ENCODE peak calls at places on chromosome 6, in eight cellular contexts. D is endodermal cell, V is ACHN, E is HFFc6, B is NB4, W is psoas muscle, A is ureter, J is GM12865. M is an unnamed sample.

GRCh38 chr6:149809798-149810197 is 54.4 kb downstream of the LRP11 start:
- DNase-seq in W (no peak), D (no peak), A (no peak), V (no peak), J (no peak), B (no peak), E (no peak), M (no peak)

GRCh38 chr6:797479-798077 is 104.6 kb upstream of the EXOC2 start:
- DNase-seq in B (peak; percentile 61), D (peak; percentile 73), V (peak; percentile 45), E (peak; percentile 51), J (peak; percentile 52), W (no peak), A (peak; percentile 65), M (peak; percentile 43)

GRCh38 chr6:97085772-97086171 is 161.2 kb downstream of the KLHL32 start:
- DNase-seq in D (no peak), A (no peak), W (no peak), V (no peak), B (no peak), E (peak; percentile 74), J (no peak), M (no peak)

GRCh38 chr6:26300359-26300758 is 64.6 kb upstream of the BTN3A2 start:
- DNase-seq in B (no peak), V (no peak), D (no peak), E (no peak), W (no peak), J (no peak), A (no peak), M (no peak)

GRCh38 chr6:7685276-7685675 is 40.6 kb upstream of the BMP6 start:
- DNase-seq in B (no peak), J (no peak), D (no peak), W (no peak), E (no peak), V (no peak), A (no peak), M (no peak)

GRCh38 chr6:152642578-152643375 is 5.6 kb upstream of the SYNE1 start:
- DNase-seq in A (peak; percentile 77), B (peak; percentile 45), V (peak; percentile 60), J (peak; percentile 89), E (peak; percentile 57), W (peak; percentile 52), D (peak; percentile 94), M (peak; percentile 60)

GRCh38 chr6:73028893-73029450 is 196.3 kb downstream of the KHDC1L start:
- DNase-seq in W (no peak), A (no peak), E (no peak), J (no peak), B (no peak), D (no peak), V (no peak), M (no peak)

GRCh38 chr6:99933129-99933528 is 60.9 kb downstream of the MCHR2 start:
- DNase-seq in A (no peak), J (no peak), V (peak; percentile 54), D (no peak), B (no peak), W (no peak), E (peak; percentile 72), M (peak; percentile 21)

GRCh38 chr6:14610141-14610540 is 492.6 kb downstream of the CD83 start:
- DNase-seq in A (no peak), J (no peak), W (no peak), E (no peak), B (no peak), V (no peak), D (no peak), M (no peak)

GRCh38 chr6:90368601-90369000 is 72.0 kb upstream of the BACH2 start:
- DNase-seq in A (no peak), D (no peak), W (no peak), V (no peak), B (no peak), E (peak; percentile 21), J (no peak), M (no peak)

GRCh38 chr6:34053721-34054120 is 92.2 kb downstream of the GRM4 start:
- DNase-seq in J (no peak), V (no peak), W (no peak), A (no peak), B (no peak), E (no peak), D (peak; percentile 78), M (no peak)

GRCh38 chr6:5082487-5083306 is 2.4 kb upstream of the PPP1R3G start:
- DNase-seq in W (no peak), D (no peak), J (no peak), E (peak; percentile 96), B (peak; percentile 34), A (peak; percentile 80), V (peak; percentile 89), M (peak; percentile 79)

GRCh38 chr6:128150376-128150775 is 249.5 kb upstream of the THEMIS start:
- DNase-seq in V (no peak), E (no peak), B (no peak), A (no peak), D (no peak), J (no peak), W (no peak), M (no peak)

GRCh38 chr6:127160484-127160883 is 42.0 kb downstream of the RSPO3 start:
- DNase-seq in B (no peak), J (no peak), E (no peak), W (no peak), D (no peak), A (no peak), V (no peak), M (no peak)

GRCh38 chr6:32108094-32108627 is 977 bp downstream of the TNXB start:
- DNase-seq in D (no peak), W (peak; percentile 81), A (peak; percentile 70), E (peak; percentile 29), B (no peak), V (no peak), J (no peak), M (peak; percentile 65)

GRCh38 chr6:111812080-111813038 is 60.9 kb downstream of the FYN start:
- DNase-seq in B (no peak), A (no peak), E (peak; percentile 16), D (peak; percentile 80), V (no peak), W (no peak), J (no peak), M (no peak)

GRCh38 chr6:144886682-144887081 is 601.5 kb downstream of the UTRN start:
- DNase-seq in B (no peak), E (no peak), A (no peak), D (no peak), V (no peak), J (no peak), W (no peak), M (no peak)

GRCh38 chr6:119728935-119729334 is 379.4 kb upstream of the MAN1A1 start:
- DNase-seq in V (no peak), B (no peak), A (no peak), E (no peak), J (no peak), D (no peak), W (no peak), M (no peak)

GRCh38 chr6:32718879-32719278 is 22.3 kb upstream of the HLA-DQA2 start:
- DNase-seq in J (peak; percentile 58), W (no peak), V (no peak), E (no peak), B (no peak), D (no peak), A (no peak), M (no peak)

GRCh38 chr6:52725530-52726192 is 37.6 kb downstream of the GSTA2 start:
- DNase-seq in B (no peak), D (no peak), J (no peak), W (no peak), V (no peak), E (peak; percentile 27), A (no peak), M (no peak)

GRCh38 chr6:141202641-141203040 is 930.1 kb upstream of the GJE1 start:
- DNase-seq in A (no peak), J (no peak), V (no peak), D (no peak), W (no peak), B (no peak), E (no peak), M (no peak)

GRCh38 chr6:145816392-145816791 is 1.8 kb upstream of the FBXO30 start:
- DNase-seq in A (no peak), W (no peak), E (no peak), V (no peak), D (no peak), B (no peak), J (no peak), M (no peak)

M was measured in AG08396.